ENCODE peak calls at places on chromosome 12, in nine cellular contexts. Q is IMR-90, T is endothelial cell of umbilical vein, Z is fibroblast of lung, I is tibial artery, B is esophagus squamous epithelium, U is GM12878, C is psoas muscle, P is heart left ventricle. J is an unnamed sample.
A peak's percentile ranks its signal among the peaks of the same experiment; 100 is the strongest.

GRCh38 chr12:92912052-92912451 is 17.0 kb downstream of the EEA1 start:
- DNase-seq in Q (peak; percentile 32), T (no peak), Z (peak; percentile 17), I (no peak), B (no peak), U (no peak), C (no peak), P (no peak), J (no peak)

GRCh38 chr12:29148958-29149690 is at the start of gene FAR2:
- DNase-seq in Q (no peak), T (peak; percentile 61), Z (peak; percentile 32), I (no peak), B (no peak), U (no peak), C (peak; percentile 58), P (peak; percentile 65), J (no peak)

GRCh38 chr12:105927553-105927952 is 211.2 kb downstream of the NUAK1 start:
- DNase-seq in Q (no peak), T (no peak), Z (no peak), I (no peak), B (no peak), U (no peak), C (no peak), P (no peak), J (no peak)

GRCh38 chr12:102462803-102463499 is 17.4 kb downstream of the IGF1 start:
- DNase-seq in Q (peak; percentile 80), T (peak; percentile 14), Z (peak; percentile 82), I (no peak), B (no peak), U (no peak), C (no peak), P (no peak), J (no peak)

GRCh38 chr12:93742086-93742934 is 65.1 kb downstream of the CRADD start:
- DNase-seq in Q (peak; percentile 60), T (peak; percentile 80), Z (peak; percentile 78), I (peak; percentile 76), B (no peak), U (no peak), C (peak; percentile 77), P (peak; percentile 85), J (peak; percentile 63)

GRCh38 chr12:106861984-106862894 is 87.8 kb downstream of the RIC8B start:
- DNase-seq in Q (peak; percentile 90), T (peak; percentile 9), Z (peak; percentile 89), I (no peak), B (no peak), U (no peak), C (no peak), P (no peak), J (no peak)

GRCh38 chr12:122669397-122670070 is 33.6 kb downstream of the HCAR2 start:
- DNase-seq in Q (peak; percentile 66), T (no peak), Z (peak; percentile 79), I (no peak), B (no peak), U (no peak), C (no peak), P (no peak), J (no peak)

GRCh38 chr12:12922191-12922616 is 29.8 kb downstream of the GPRC5D start:
- DNase-seq in Q (peak; percentile 76), T (peak; percentile 65), Z (peak; percentile 61), I (peak; percentile 79), B (no peak), U (no peak), C (peak; percentile 50), P (no peak), J (peak; percentile 60)

GRCh38 chr12:14367097-14367661 is 1.7 kb downstream of the ATF7IP start:
- DNase-seq in Q (peak; percentile 32), T (peak; percentile 73), Z (peak; percentile 44), I (no peak), B (no peak), U (peak; percentile 71), C (no peak), P (no peak), J (no peak)

GRCh38 chr12:14365294-14366210 is at the start of gene ATF7IP:
- DNase-seq in Q (peak; percentile 96), T (peak; percentile 97), Z (peak; percentile 98), I (peak; percentile 99), B (peak; percentile 93), U (peak; percentile 83), C (peak; percentile 95), P (peak; percentile 96), J (peak; percentile 95)

GRCh38 chr12:14364583-14365271 is 755 bp upstream of the ATF7IP start:
- DNase-seq in Q (no peak), T (no peak), Z (no peak), I (no peak), B (no peak), U (no peak), C (no peak), P (no peak), J (no peak)

GRCh38 chr12:14369322-14369721 is 3.8 kb downstream of the ATF7IP start:
- DNase-seq in Q (no peak), T (no peak), Z (no peak), I (no peak), B (no peak), U (no peak), C (no peak), P (no peak), J (no peak)

GRCh38 chr12:14366211-14366762 is 805 bp downstream of the ATF7IP start:
- DNase-seq in Q (peak; percentile 40), T (no peak), Z (no peak), I (no peak), B (no peak), U (no peak), C (no peak), P (no peak), J (no peak)
- TF ChIP-seq CTCF in Q (peak; percentile 29), T (no peak), Z (no peak), I (peak; percentile 29), B (peak; percentile 45), U (peak; percentile 18), C (peak; percentile 34), P (peak; percentile 45), J (peak; percentile 25)

GRCh38 chr12:3250576-3250975 is 173.4 kb downstream of the TSPAN9 start:
- DNase-seq in Q (no peak), T (no peak), Z (no peak), I (peak; percentile 45), B (no peak), U (no peak), C (peak; percentile 78), P (peak; percentile 90), J (no peak)

GRCh38 chr12:3250034-3250433 is 172.9 kb downstream of the TSPAN9 start:
- DNase-seq in Q (no peak), T (no peak), Z (no peak), I (no peak), B (no peak), U (no peak), C (no peak), P (peak; percentile 70), J (no peak)

GRCh38 chr12:3247596-3248270 is 170.6 kb downstream of the TSPAN9 start:
- DNase-seq in Q (no peak), T (no peak), Z (no peak), I (no peak), B (no peak), U (no peak), C (no peak), P (no peak), J (no peak)

GRCh38 chr12:3251067-3251466 is 173.9 kb downstream of the TSPAN9 start:
- DNase-seq in Q (no peak), T (no peak), Z (no peak), I (no peak), B (no peak), U (no peak), C (peak; percentile 51), P (no peak), J (no peak)

DNA sequence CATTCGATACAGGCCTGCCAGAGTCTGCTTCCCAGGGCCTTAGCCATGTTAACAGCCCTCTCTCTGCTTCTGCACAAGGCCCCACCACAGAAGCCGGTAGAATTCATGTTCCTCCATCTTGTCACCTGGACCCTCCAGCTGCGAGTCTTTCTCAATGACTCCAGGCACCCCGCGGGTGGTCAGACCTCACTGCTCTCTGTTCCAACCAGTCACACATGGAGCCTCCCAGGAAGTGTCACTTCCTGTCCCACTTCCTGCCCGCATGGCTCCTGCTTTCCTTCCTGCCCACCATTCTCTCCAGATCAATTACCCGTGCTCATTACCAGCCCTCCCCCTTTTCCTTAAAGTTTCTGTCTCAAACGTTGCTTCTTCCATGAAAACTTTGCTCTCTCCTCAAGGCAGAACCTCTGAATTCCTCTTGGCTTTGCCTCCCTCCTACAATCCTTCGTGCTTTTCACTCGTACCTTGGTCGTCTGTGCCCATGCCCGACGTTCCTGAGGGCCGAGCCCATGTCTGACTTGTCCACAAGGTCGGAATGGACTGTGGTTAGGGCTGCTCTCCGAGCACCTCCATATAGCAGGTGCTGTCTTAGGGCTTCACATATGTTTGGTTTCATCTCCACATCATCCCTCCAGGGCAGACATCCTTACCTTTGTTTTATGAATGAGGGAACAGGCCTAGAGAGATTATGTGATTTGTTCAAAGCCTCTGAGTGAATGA is 172.1 kb downstream of the TSPAN9 start:
- DNase-seq in Q (no peak), T (no peak), Z (no peak), I (no peak), B (no peak), U (no peak), C (no peak), P (no peak), J (no peak)
- H3K4me1 ChIP-seq in Q (peaks cover 5% of the 10 kb centered on the region), T (peaks cover 11% of the 10 kb centered on the region), Z (no peaks in the 10 kb centered on the region), I (peaks cover 40% of the 10 kb centered on the region), B (peaks cover 34% of the 10 kb centered on the region), U (peaks cover 8% of the 10 kb centered on the region), C (peaks cover 76% of the 10 kb centered on the region), P (peaks cover 85% of the 10 kb centered on the region), J (peaks cover 4% of the 10 kb centered on the region)

GRCh38 chr12:75553398-75553797 is 42.0 kb upstream of the KRR1 start:
- DNase-seq in Q (no peak), T (no peak), Z (no peak), I (no peak), B (no peak), U (no peak), C (no peak), P (no peak), J (no peak)
- H3K27ac ChIP-seq in Q (peak overlapping the region; percentile 75), T (no peak overlapping the region), Z (no peak overlapping the region), I (no peak overlapping the region), B (no peak overlapping the region), U (no peak overlapping the region), C (no peak overlapping the region), P (peak overlapping the region; percentile 35), J (no peak overlapping the region)

GRCh38 chr12:103743788-103744187 is 97.2 kb downstream of the NT5DC3 start:
- DNase-seq in Q (no peak), T (no peak), Z (no peak), I (no peak), B (no peak), U (no peak), C (no peak), P (no peak), J (no peak)

GRCh38 chr12:103748875-103749274 is 92.2 kb downstream of the NT5DC3 start:
- DNase-seq in Q (no peak), T (no peak), Z (no peak), I (no peak), B (no peak), U (no peak), C (no peak), P (no peak), J (no peak)

GRCh38 chr12:103742349-103742784 is 98.7 kb downstream of the NT5DC3 start:
- DNase-seq in Q (no peak), T (peak; percentile 35), Z (peak; percentile 10), I (no peak), B (no peak), U (no peak), C (no peak), P (peak; percentile 28), J (no peak)

GRCh38 chr12:103748002-103748401 is 93.0 kb downstream of the NT5DC3 start:
- DNase-seq in Q (no peak), T (no peak), Z (no peak), I (no peak), B (no peak), U (no peak), C (no peak), P (no peak), J (no peak)

DNA sequence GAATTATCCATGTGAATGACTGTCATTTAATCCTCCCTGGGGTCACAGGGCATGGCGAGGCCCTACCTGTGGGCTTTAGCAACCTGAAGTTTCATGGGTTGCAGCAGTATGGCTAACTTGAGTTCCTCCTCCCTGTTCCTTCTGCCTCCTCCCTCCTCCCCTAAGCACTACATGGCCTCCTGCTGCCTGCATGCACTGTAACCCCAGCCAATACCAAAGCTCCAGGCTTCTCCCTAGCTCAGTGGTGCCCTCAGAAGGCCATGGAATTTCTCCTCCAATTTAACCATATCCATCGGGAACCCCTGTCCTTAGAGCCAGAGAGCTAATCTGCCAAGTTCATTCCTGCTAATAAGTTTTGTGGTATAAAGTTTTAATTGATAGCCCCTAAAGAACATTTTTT is 95.1 kb downstream of the NT5DC3 start:
- DNase-seq in Q (no peak), T (no peak), Z (no peak), I (no peak), B (no peak), U (no peak), C (no peak), P (no peak), J (no peak)
- TF ChIP-seq CTCF in Q (no peak), T (no peak), Z (no peak), I (no peak), B (no peak), U (no peak), C (no peak), P (no peak), J (no peak)